ENCODE peak calls at places on chromosome X, in nine cellular contexts. C is MV-4-11, B is endothelial cell of umbilical vein, Q is T follicular helper cell, K is fibroblast of the conjunctiva, T is AG20443, R is osteocyte, M is thoracic aorta, W is gastrocnemius medialis. S is an unnamed sample.

GRCh38 chrX:40068048-40068447 is 29.7 kb downstream of the BCOR start:
- DNase-seq in W (no peak), K (no peak), M (no peak), T (peak; percentile 21), R (no peak), B (no peak), C (peak; percentile 26), Q (no peak), S (no peak)

GRCh38 chrX:118189628-118190027 is 73.0 kb upstream of the KLHL13 start:
- DNase-seq in M (no peak), R (no peak), W (no peak), C (no peak), B (no peak), T (no peak), Q (no peak), K (no peak), S (no peak)

GRCh38 chrX:2697306-2697705 is 6.2 kb downstream of the CD99 start:
- DNase-seq in B (no peak), M (no peak), T (no peak), R (no peak), K (no peak), W (no peak), Q (no peak), C (no peak), S (no peak)

GRCh38 chrX:154749856-154750255 is 1.0 kb downstream of the GAB3 start:
- DNase-seq in C (peak; percentile 31), K (no peak), B (no peak), W (no peak), Q (no peak), T (no peak), M (no peak), R (no peak), S (no peak)

GRCh38 chrX:25219480-25219879 is 203.7 kb upstream of the ARX start:
- DNase-seq in M (no peak), T (no peak), R (no peak), W (no peak), Q (no peak), K (no peak), C (no peak), B (no peak), S (no peak)

GRCh38 chrX:124127496-124127895 is 166.0 kb downstream of the STAG2 start:
- DNase-seq in B (no peak), M (no peak), Q (no peak), K (no peak), W (no peak), R (no peak), C (no peak), T (no peak), S (no peak)

GRCh38 chrX:106341823-106342222 is 173.7 kb downstream of the PWWP3B start:
- DNase-seq in B (no peak), Q (no peak), R (no peak), W (no peak), T (no peak), K (no peak), M (no peak), C (no peak), S (no peak)

GRCh38 chrX:131987252-131987651 is 35.9 kb upstream of the STK26 start:
- DNase-seq in C (peak; percentile 92), Q (peak; percentile 2), R (no peak), B (peak; percentile 33), K (no peak), M (no peak), W (no peak), T (no peak), S (no peak)

GRCh38 chrX:29662759-29663503 is 552.4 kb upstream of the MAGEB2 start:
- DNase-seq in C (peak; percentile 1), R (no peak), Q (no peak), T (peak; percentile 36), K (peak; percentile 54), W (no peak), B (peak; percentile 92), M (peak; percentile 3), S (peak; percentile 62)

GRCh38 chrX:47628980-47629379 is 750 bp downstream of the CFP start:
- DNase-seq in W (no peak), C (no peak), B (no peak), M (no peak), K (no peak), T (no peak), R (no peak), Q (no peak), S (no peak)

GRCh38 chrX:106247162-106247561 is 79.1 kb downstream of the PWWP3B start:
- DNase-seq in B (no peak), T (no peak), W (no peak), K (no peak), C (no peak), R (no peak), Q (no peak), M (no peak), S (no peak)

GRCh38 chrX:10158279-10158939 is 1.6 kb downstream of the CLCN4 start:
- DNase-seq in K (no peak), T (peak; percentile 47), M (no peak), B (peak; percentile 37), Q (no peak), R (no peak), W (no peak), C (no peak), S (no peak)

GRCh38 chrX:123803331-123803983 is 56.4 kb upstream of the XIAP start:
- DNase-seq in R (no peak), T (peak; percentile 49), B (peak; percentile 91), C (peak; percentile 81), Q (peak; percentile 15), W (no peak), M (no peak), K (no peak), S (no peak)

GRCh38 chrX:42708222-42708621 is 69.7 kb downstream of the PPP1R2C start:
- DNase-seq in M (no peak), T (peak; percentile 7), C (no peak), R (no peak), W (no peak), Q (no peak), K (no peak), B (peak; percentile 25), S (no peak)

S was measured in HS-27A.